ENCODE peak calls at places on chromosomes 5 and 9, in four cellular contexts. G, E, D and P are unnamed samples.
A peak's percentile ranks its signal among the peaks of the same experiment; 100 is the strongest.

GRCh38 chr5:124736111-124736813 is 10.2 kb downstream of the ZNF608 start:
- DNase-seq in G (no peak), E (no peak), D (peak; percentile 21), P (no peak)

GRCh38 chr5:93357686-93358085 is 223.3 kb downstream of the NR2F1-AS1 start:
- DNase-seq in G (no peak), E (no peak), D (no peak), P (no peak)

GRCh38 chr9:102035929-102036328 is 297.5 kb upstream of the GRIN3A start:
- DNase-seq in G (no peak), E (no peak), D (no peak), P (no peak)

GRCh38 chr9:98175013-98175679 is 17.3 kb downstream of the CORO2A start:
- DNase-seq in G (no peak), E (no peak), D (no peak), P (no peak)

GRCh38 chr9:86242012-86242411 is 17.4 kb downstream of the C9orf153 start:
- DNase-seq in G (no peak), E (no peak), D (no peak), P (no peak)

GRCh38 chr9:253539-253938 is 38.9 kb downstream of the DOCK8 start:
- DNase-seq in G (no peak), E (no peak), D (no peak), P (no peak)

GRCh38 chr5:142655339-142656267 is 30.3 kb downstream of the FGF1 start:
- DNase-seq in G (peak; percentile 88), E (peak; percentile 58), D (peak; percentile 52), P (peak; percentile 80)

GRCh38 chr5:53568868-53569267 is 8.4 kb downstream of the NDUFS4 start:
- DNase-seq in G (no peak), E (no peak), D (no peak), P (no peak)

GRCh38 chr9:134163374-134164196 is 779 bp downstream of the RNU6ATAC start:
- DNase-seq in G (peak; percentile 70), E (no peak), D (peak; percentile 3), P (peak; percentile 58)

GRCh38 chr5:138833095-138833494 is 42.0 kb downstream of the LRRTM2 start:
- DNase-seq in G (no peak), E (no peak), D (no peak), P (no peak)

GRCh38 chr9:98429613-98430012 is 174.2 kb upstream of the TBC1D2 start:
- DNase-seq in G (no peak), E (peak; percentile 39), D (no peak), P (no peak)

GRCh38 chr9:116152390-116152789 is 1.2 kb upstream of the PAPPA start:
- DNase-seq in G (no peak), E (peak; percentile 23), D (peak; percentile 2), P (no peak)

GRCh38 chr5:55413644-55414043 is 105.9 kb downstream of the MTREX start:
- DNase-seq in G (no peak), E (no peak), D (no peak), P (no peak)

GRCh38 chr5:100772548-100772947 is 130.5 kb downstream of the ST8SIA4 start:
- DNase-seq in G (no peak), E (no peak), D (no peak), P (no peak)

GRCh38 chr5:138148811-138149210 is 9.6 kb upstream of the NME5 start:
- DNase-seq in G (peak; percentile 20), E (peak; percentile 87), D (no peak), P (no peak)

GRCh38 chr9:74770508-74771261 is 117.0 kb downstream of the TRPM6 start:
- DNase-seq in G (no peak), E (no peak), D (no peak), P (no peak)